ENCODE peak calls at places on chromosomes 13 and 19, in six cellular contexts. M is GM23338, Z is mammary epithelial cell, O is HCT116, B is astrocyte, W is endothelial cell of umbilical vein. S is an unnamed sample. For H3K79me2, the result is how much of the 10 kb centered on the place peaks cover.

GRCh38 chr13:74270018-74270417 is 135.8 kb upstream of the KLF12 start:
- DNase-seq in M (no peak), O (no peak), W (no peak), Z (peak), B (no peak), S (peak)

GRCh38 chr13:102538938-102539337 is 57.8 kb upstream of the TPP2 start:
- DNase-seq in W (no peak), M (no peak), B (no peak), O (no peak), Z (no peak), S (no peak)

GRCh38 chr13:95833713-95834112 is 156.8 kb downstream of the DNAJC3 start:
- DNase-seq in B (peak), W (peak), O (no peak), Z (peak), M (no peak), S (no peak)

GRCh38 chr13:59088716-59089115 is 1075.0 kb downstream of the DIAPH3 start:
- DNase-seq in M (no peak), O (no peak), W (peak), Z (no peak), B (peak), S (no peak)

GRCh38 chr19:5801796-5802616 is 2.9 kb upstream of the NRTN start:
- DNase-seq in W (no peak), O (no peak), M (peak), B (no peak), Z (no peak), S (no peak)

GRCh38 chr13:112013665-112014064 is 53.3 kb upstream of the SOX1 start:
- DNase-seq in W (no peak), O (no peak), M (no peak), B (no peak), Z (no peak), S (no peak)

GRCh38 chr19:46607441-46607841 is 6.3 kb downstream of the CALM3 start:
- DNase-seq in O (no peak), Z (no peak), W (no peak), B (no peak), M (no peak), S (no peak)

GRCh38 chr19:29964171-29964570 is 22.1 kb downstream of the URI1 start:
- DNase-seq in W (no peak), B (no peak), Z (no peak), O (no peak), M (no peak), S (no peak)

GRCh38 chr13:99353836-99354235 is 46.6 kb upstream of the GPR183 start:
- DNase-seq in M (no peak), W (no peak), Z (no peak), B (peak), O (no peak), S (no peak)

GRCh38 chr13:51000576-51001260 is 91.1 kb downstream of the RNASEH2B start:
- DNase-seq in Z (peak), W (no peak), M (no peak), O (no peak), B (peak), S (peak)

GRCh38 chr19:35983177-35983576 is 11.8 kb upstream of the SDHAF1 start:
- DNase-seq in O (no peak), Z (no peak), B (no peak), M (no peak), W (no peak), S (no peak)

GRCh38 chr19:7595466-7596133 is at the start of gene CAMSAP3:
- DNase-seq in W (no peak), Z (peak), B (no peak), O (no peak), M (peak), S (no peak)

GRCh38 chr19:11242864-11243797 is 3.7 kb downstream of the ANGPTL8 start:
- DNase-seq in M (peak), O (peak), W (peak), B (peak), Z (peak), S (no peak)

GRCh38 chr13:79374578-79374977 is 31.5 kb downstream of the RBM26 start:
- DNase-seq in Z (no peak), O (no peak), B (no peak), M (no peak), W (no peak), S (no peak)

GRCh38 chr19:3343619-3344502 is 22.5 kb upstream of the NFIC start:
- DNase-seq in M (peak), O (peak), W (peak), B (peak), Z (peak), S (peak)

GRCh38 chr19:13957107-13957506 is 4.8 kb downstream of the DCAF15 start:
- DNase-seq in W (no peak), O (no peak), Z (no peak), M (no peak), B (no peak), S (no peak)

GRCh38 chr13:37959284-37959683 is 89.7 kb upstream of the TRPC4 start:
- DNase-seq in B (no peak), O (no peak), W (no peak), M (no peak), Z (no peak), S (no peak)

GRCh38 chr19:28610731-28611130 is 602.2 kb downstream of the UQCRFS1 start:
- DNase-seq in O (no peak), B (no peak), W (no peak), M (no peak), Z (no peak), S (no peak)

GRCh38 chr13:25249001-25249543 is 38.2 kb downstream of the MTMR6 start:
- DNase-seq in M (peak), O (no peak), W (no peak), B (peak), Z (peak), S (no peak)

GRCh38 chr19:1455002-1455335 is 5.0 kb downstream of the APC2 start:
- DNase-seq in B (no peak), O (no peak), W (peak), Z (peak), M (no peak), S (no peak)

GRCh38 chr19:44848036-44848804 is 2.1 kb downstream of the NECTIN2 start:
- DNase-seq in M (peak), O (no peak), Z (no peak), W (peak), B (peak), S (no peak)

GRCh38 chr19:16897572-16898056 is 8.8 kb downstream of the F2RL3 start:
- DNase-seq in W (no peak), O (no peak), M (no peak), Z (no peak), B (peak), S (no peak)

GRCh38 chr19:19146000-19146608 is 7.8 kb upstream of the TMEM161A start:
- DNase-seq in M (peak), Z (peak), O (no peak), W (peak), B (no peak), S (no peak)

GRCh38 chr19:821976-822773 is 420 bp upstream of the PLPPR3 start:
- DNase-seq in B (no peak), O (no peak), M (peak), W (no peak), Z (no peak), S (no peak)

GRCh38 chr13:90974249-90974954 is 373.1 kb upstream of the MIR17HG start:
- DNase-seq in O (no peak), B (no peak), Z (no peak), W (no peak), M (peak), S (no peak)

GRCh38 chr19:47438793-47439220 is 19.5 kb upstream of the MEIS3 start:
- DNase-seq in O (no peak), M (peak), W (no peak), B (no peak), Z (no peak), S (no peak)

GRCh38 chr13:50589139-50589538 is 254.4 kb downstream of the DLEU7 start:
- DNase-seq in W (no peak), M (no peak), B (peak), Z (peak), O (no peak), S (peak)

GRCh38 chr13:89066868-89067466 is 1395.8 kb downstream of the SLITRK5 start:
- DNase-seq in Z (peak), B (peak), M (peak), O (peak), W (no peak), S (peak)

GRCh38 chr13:75556961-75557360 is 7.4 kb downstream of the UCHL3 start:
- DNase-seq in B (no peak), W (no peak), O (no peak), Z (no peak), M (no peak), S (no peak)

GRCh38 chr13:48155850-48156249 is 60.9 kb upstream of the MED4 start:
- DNase-seq in W (peak), B (peak), O (peak), Z (peak), M (no peak), S (peak)

GRCh38 chr13:77523834-77524728 is 11.4 kb upstream of the SCEL start:
- DNase-seq in W (no peak), B (no peak), M (no peak), O (no peak), Z (no peak), S (no peak)

GRCh38 chr13:50319603-50320296 is 304.5 kb downstream of the KCNRG start:
- DNase-seq in M (no peak), W (peak), O (no peak), Z (peak), B (peak), S (no peak)

GRCh38 chr19:13082192-13083007 is 20.3 kb downstream of the LYL1 start:
- DNase-seq in B (peak), M (peak), O (no peak), W (peak), Z (no peak), S (no peak)

GRCh38 chr13:98761126-98761978 is 8.9 kb upstream of the SLC15A1 start:
- DNase-seq in W (no peak), M (no peak), O (no peak), B (peak), Z (peak), S (no peak)

GRCh38 chr19:35845215-35846037 is 6.9 kb downstream of the NPHS1 start:
- DNase-seq in Z (no peak), W (no peak), B (no peak), O (peak), M (peak), S (no peak)

GRCh38 chr13:95535243-95535642 is 17.3 kb upstream of the CLDN10 start:
- DNase-seq in Z (peak), W (peak), O (peak), B (peak), M (no peak), S (peak)

GRCh38 chr19:17829855-17830566 is 8.7 kb upstream of the INSL3 start:
- DNase-seq in M (peak), W (no peak), B (peak), O (peak), Z (no peak), S (peak)

GRCh38 chr13:109123971-109124370 is 494.6 kb downstream of the MYO16 start:
- DNase-seq in O (no peak), M (no peak), B (no peak), Z (no peak), W (no peak), S (no peak)
- TF ChIP-seq CTCF in O (peak), M (peak), B (no peak), Z (no peak), W (no peak), S (no peak)

GRCh38 chr13:110349239-110349638 is 42.2 kb downstream of the COL4A2 start:
- DNase-seq in M (no peak), B (no peak), O (no peak), W (no peak), Z (no peak), S (no peak)
- H3K79me2 ChIP-seq in M (under half), B (half or more), O (under half), W (under half), Z (half or more), S (under half)

GRCh38 chr19:51788029-51788428 is 6.9 kb upstream of the FPR3 start:
- DNase-seq in M (no peak), O (no peak), B (no peak), Z (no peak), W (no peak), S (no peak)

GRCh38 chr19:51784109-51784785 is 10.7 kb upstream of the FPR3 start:
- DNase-seq in B (no peak), O (no peak), W (no peak), M (no peak), Z (peak), S (no peak)

GRCh38 chr19:51788936-51789795 is 5.8 kb upstream of the FPR3 start:
- DNase-seq in B (no peak), O (no peak), M (no peak), Z (peak), W (no peak), S (no peak)

GRCh38 chr19:51784922-51785690 is 9.9 kb upstream of the FPR3 start:
- DNase-seq in B (peak), O (no peak), W (no peak), M (peak), Z (peak), S (peak)

GRCh38 chr19:51786651-51787494 is 8.1 kb upstream of the FPR3 start:
- DNase-seq in Z (no peak), O (no peak), W (no peak), M (no peak), B (no peak), S (no peak)
- TF ChIP-seq EZH2 in Z (no peak), O (no peak), W (no peak), M (no peak), B (no peak), S (no peak)

GRCh38 chr19:41887711-41888382 is 4.9 kb downstream of the ARHGEF1 start:
- DNase-seq in B (peak), W (no peak), Z (peak), O (peak), M (peak), S (peak)
- TF ChIP-seq CTCF in B (peak), W (no peak), Z (peak), O (peak), M (peak), S (peak)

DNA sequence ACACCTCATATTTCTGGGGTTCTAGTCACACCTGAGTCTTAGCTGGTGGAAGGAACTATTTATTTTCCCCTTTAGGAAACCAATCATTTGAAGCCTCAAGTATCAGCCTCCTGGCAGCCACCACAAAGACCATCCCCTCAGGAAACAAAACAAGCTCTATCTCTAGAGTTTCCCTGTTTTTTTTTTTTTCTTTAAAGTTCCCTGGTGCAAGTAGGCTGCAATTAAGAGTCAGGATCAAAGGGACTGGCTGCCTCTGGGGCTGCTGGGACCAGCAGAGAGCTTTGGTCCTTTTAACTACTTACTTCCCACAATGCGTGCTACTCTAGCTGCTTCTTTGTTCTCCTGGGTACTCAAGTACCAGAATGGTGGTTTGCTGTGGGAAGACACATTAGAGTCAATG is 11.4 kb downstream of the MBNL2 start:
- DNase-seq in W (no peak), O (no peak), Z (no peak), B (no peak), M (no peak), S (no peak)
- H3K79me2 ChIP-seq in W (half or more), O (half or more), Z (half or more), B (half or more), M (under half), S (half or more)

S was measured in keratinocyte.